ENCODE peak calls at places on chromosomes 4 and X, in seven cellular contexts. One of them, this sample, is unnamed.
A peak's percentile ranks its signal among the peaks of the same experiment; 100 is the strongest.

GRCh38 chr4:129092636-129093172 is 635 bp downstream of the SCLT1 start:
- DNase-seq in adrenal gland: no peak
- DNase-seq in body of pancreas: no peak
- DNase-seq in transverse colon: no peak
- DNase-seq in A549: no peak
- DNase-seq in HCT116: no peak
- DNase-seq in GM12878: no peak
- DNase-seq in this sample: no peak

GRCh38 chr4:48905363-48906015 is 1.1 kb downstream of the OCIAD2 start:
- DNase-seq in adrenal gland: no peak
- DNase-seq in body of pancreas: peak; percentile 44
- DNase-seq in transverse colon: peak; percentile 27
- DNase-seq in A549: peak; percentile 56
- DNase-seq in HCT116: no peak
- DNase-seq in GM12878: no peak
- DNase-seq in this sample: peak; percentile 46

GRCh38 chr4:40713798-40714197 is 36.0 kb upstream of the NSUN7 start:
- DNase-seq in adrenal gland: no peak
- DNase-seq in body of pancreas: no peak
- DNase-seq in transverse colon: no peak
- DNase-seq in A549: no peak
- DNase-seq in HCT116: no peak
- DNase-seq in GM12878: no peak
- DNase-seq in this sample: no peak

GRCh38 chr4:948936-949300 is 16.7 kb downstream of the TMEM175 start:
- DNase-seq in adrenal gland: peak; percentile 16
- DNase-seq in body of pancreas: no peak
- DNase-seq in transverse colon: no peak
- DNase-seq in A549: no peak
- DNase-seq in HCT116: no peak
- DNase-seq in GM12878: no peak
- DNase-seq in this sample: no peak

GRCh38 chrX:16484338-16484737 is 165.6 kb upstream of the S100G start:
- DNase-seq in adrenal gland: peak; percentile 23
- DNase-seq in body of pancreas: no peak
- DNase-seq in transverse colon: no peak
- DNase-seq in A549: peak; percentile 33
- DNase-seq in HCT116: peak; percentile 56
- DNase-seq in GM12878: no peak
- DNase-seq in this sample: no peak

GRCh38 chr4:57162499-57163019 is 52.4 kb upstream of the IGFBP7 start:
- DNase-seq in adrenal gland: no peak
- DNase-seq in body of pancreas: no peak
- DNase-seq in transverse colon: no peak
- DNase-seq in A549: no peak
- DNase-seq in HCT116: no peak
- DNase-seq in GM12878: no peak
- DNase-seq in this sample: no peak

GRCh38 chr4:10460313-10461047 is 3.3 kb upstream of the ZNF518B start:
- DNase-seq in adrenal gland: no peak
- DNase-seq in body of pancreas: no peak
- DNase-seq in transverse colon: no peak
- DNase-seq in A549: no peak
- DNase-seq in HCT116: no peak
- DNase-seq in GM12878: no peak
- DNase-seq in this sample: no peak

GRCh38 chr4:72397314-72397713 is 171.7 kb downstream of the ADAMTS3 start:
- DNase-seq in adrenal gland: peak; percentile 28
- DNase-seq in body of pancreas: no peak
- DNase-seq in transverse colon: no peak
- DNase-seq in A549: no peak
- DNase-seq in HCT116: no peak
- DNase-seq in GM12878: no peak
- DNase-seq in this sample: no peak

GRCh38 chr4:150960818-150961217 is 54.3 kb downstream of the LRBA start:
- DNase-seq in adrenal gland: no peak
- DNase-seq in body of pancreas: no peak
- DNase-seq in transverse colon: no peak
- DNase-seq in A549: peak; percentile 53
- DNase-seq in HCT116: no peak
- DNase-seq in GM12878: no peak
- DNase-seq in this sample: no peak

GRCh38 chr4:38583102-38583501 is 80.9 kb upstream of the KLF3 start:
- DNase-seq in adrenal gland: no peak
- DNase-seq in body of pancreas: no peak
- DNase-seq in transverse colon: no peak
- DNase-seq in A549: no peak
- DNase-seq in HCT116: no peak
- DNase-seq in GM12878: no peak
- DNase-seq in this sample: no peak

GRCh38 chrX:118179161-118179560 is 62.6 kb upstream of the KLHL13 start:
- DNase-seq in adrenal gland: no peak
- DNase-seq in body of pancreas: no peak
- DNase-seq in transverse colon: no peak
- DNase-seq in A549: no peak
- DNase-seq in HCT116: no peak
- DNase-seq in GM12878: no peak
- DNase-seq in this sample: no peak

GRCh38 chr4:2135083-2135482 is 76.0 kb downstream of the NAT8L start:
- DNase-seq in adrenal gland: no peak
- DNase-seq in body of pancreas: no peak
- DNase-seq in transverse colon: peak; percentile 15
- DNase-seq in A549: no peak
- DNase-seq in HCT116: no peak
- DNase-seq in GM12878: no peak
- DNase-seq in this sample: no peak

GRCh38 chr4:44578954-44579353 is 72.5 kb downstream of the YIPF7 start:
- DNase-seq in adrenal gland: no peak
- DNase-seq in body of pancreas: no peak
- DNase-seq in transverse colon: no peak
- DNase-seq in A549: no peak
- DNase-seq in HCT116: no peak
- DNase-seq in GM12878: no peak
- DNase-seq in this sample: no peak

GRCh38 chr4:93764647-93765246 is 63.8 kb upstream of the ATOH1 start:
- DNase-seq in adrenal gland: peak; percentile 36
- DNase-seq in body of pancreas: peak; percentile 17
- DNase-seq in transverse colon: no peak
- DNase-seq in A549: peak; percentile 40
- DNase-seq in HCT116: peak; percentile 40
- DNase-seq in GM12878: no peak
- DNase-seq in this sample: no peak

GRCh38 chr4:24924309-24924781 is 11.5 kb upstream of the CCDC149 start:
- DNase-seq in adrenal gland: no peak
- DNase-seq in body of pancreas: no peak
- DNase-seq in transverse colon: no peak
- DNase-seq in A549: no peak
- DNase-seq in HCT116: no peak
- DNase-seq in GM12878: no peak
- DNase-seq in this sample: no peak

GRCh38 chr4:184801781-184802180 is 24.0 kb downstream of the ACSL1 start:
- DNase-seq in adrenal gland: peak; percentile 13
- DNase-seq in body of pancreas: no peak
- DNase-seq in transverse colon: no peak
- DNase-seq in A549: no peak
- DNase-seq in HCT116: no peak
- DNase-seq in GM12878: no peak
- DNase-seq in this sample: no peak

GRCh38 chrX:153724252-153725038 is at the start of the genes ABCD1 and BCAP31:
- DNase-seq in adrenal gland: peak; percentile 89
- DNase-seq in body of pancreas: peak; percentile 89
- DNase-seq in transverse colon: peak; percentile 92
- DNase-seq in A549: peak; percentile 87
- DNase-seq in HCT116: peak; percentile 49
- DNase-seq in GM12878: peak; percentile 32
- DNase-seq in this sample: peak; percentile 95

GRCh38 chrX:153725832-153726285 is 1.2 kb downstream of the ABCD1 start:
- DNase-seq in adrenal gland: no peak
- DNase-seq in body of pancreas: no peak
- DNase-seq in transverse colon: no peak
- DNase-seq in A549: no peak
- DNase-seq in HCT116: no peak
- DNase-seq in GM12878: no peak
- DNase-seq in this sample: no peak

GRCh38 chrX:153725039-153725831 is 579 bp downstream of the ABCD1 start:
- DNase-seq in adrenal gland: peak; percentile 53
- DNase-seq in body of pancreas: peak; percentile 37
- DNase-seq in transverse colon: no peak
- DNase-seq in A549: no peak
- DNase-seq in HCT116: no peak
- DNase-seq in GM12878: no peak
- DNase-seq in this sample: no peak

GRCh38 chrX:153722704-153723350 is 1.4 kb downstream of the BCAP31 start:
- DNase-seq in adrenal gland: no peak
- DNase-seq in body of pancreas: peak; percentile 44
- DNase-seq in transverse colon: peak; percentile 24
- DNase-seq in A549: no peak
- DNase-seq in HCT116: no peak
- DNase-seq in GM12878: no peak
- DNase-seq in this sample: no peak

DNA sequence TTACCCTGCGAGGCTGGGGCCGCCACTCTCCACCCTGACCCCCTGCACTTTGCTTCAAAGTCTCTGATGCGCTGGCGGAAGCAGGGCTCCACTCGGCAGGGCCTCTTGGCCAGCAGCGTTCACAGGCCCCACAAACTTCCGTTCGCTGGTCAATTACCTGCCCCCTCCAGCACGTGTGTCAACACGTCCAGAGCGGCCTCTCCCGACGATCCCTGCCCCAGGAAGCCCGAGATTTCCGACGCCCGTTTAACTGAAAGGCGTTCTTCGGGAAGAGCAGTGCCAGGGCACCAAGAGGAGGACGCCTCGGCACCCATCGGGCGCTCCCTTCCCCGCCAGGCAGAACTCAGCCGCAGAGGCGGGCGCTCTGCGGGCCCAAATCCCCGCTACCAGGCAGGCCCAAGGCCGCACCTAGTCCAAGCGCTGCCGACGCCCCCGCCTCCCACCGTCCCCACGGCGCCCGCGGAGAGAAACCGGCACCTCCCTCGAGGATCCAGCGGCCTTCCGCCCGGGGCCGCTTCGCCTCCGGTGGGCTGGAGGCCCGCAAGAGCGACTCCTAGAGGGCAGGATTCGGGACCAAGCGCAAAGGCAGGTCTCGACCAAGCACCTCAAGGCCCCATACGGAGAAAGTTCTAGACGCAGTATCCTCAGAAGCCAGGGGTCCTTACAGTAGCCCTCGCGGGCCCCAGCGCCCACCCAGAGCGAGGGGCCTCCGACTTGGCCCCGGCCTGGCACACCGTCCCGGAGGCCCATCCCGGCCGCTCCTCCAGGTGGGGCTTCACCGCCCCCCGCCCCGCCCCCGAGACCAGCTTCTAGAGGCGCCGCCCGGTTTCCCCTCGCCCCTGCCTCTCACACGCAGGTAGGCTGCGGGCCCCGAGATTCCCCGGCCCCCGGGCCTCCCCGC is 586 bp downstream of the BCAP31 start:
- DNase-seq in adrenal gland: no peak
- DNase-seq in body of pancreas: peak; percentile 42
- DNase-seq in transverse colon: peak; percentile 55
- DNase-seq in A549: peak; percentile 73
- DNase-seq in HCT116: no peak
- DNase-seq in GM12878: no peak
- DNase-seq in this sample: peak; percentile 70
- TF ChIP-seq CTCF in adrenal gland: no peak
- TF ChIP-seq CTCF in body of pancreas: no peak
- TF ChIP-seq CTCF in transverse colon: no peak
- TF ChIP-seq CTCF in A549: peak; percentile 55
- TF ChIP-seq CTCF in HCT116: no peak
- TF ChIP-seq CTCF in GM12878: peak; percentile 48
- TF ChIP-seq CTCF in this sample: peak; percentile 19

GRCh38 chrX:53813663-53814440 is 127.3 kb upstream of the HUWE1 start:
- DNase-seq in adrenal gland: no peak
- DNase-seq in body of pancreas: no peak
- DNase-seq in transverse colon: no peak
- DNase-seq in A549: no peak
- DNase-seq in HCT116: no peak
- DNase-seq in GM12878: no peak
- DNase-seq in this sample: no peak
- TF ChIP-seq POLR2A in adrenal gland: no peak
- TF ChIP-seq POLR2A in body of pancreas: no peak
- TF ChIP-seq POLR2A in transverse colon: no peak
- TF ChIP-seq POLR2A in A549: no peak
- TF ChIP-seq POLR2A in HCT116: no peak
- TF ChIP-seq POLR2A in GM12878: no peak
- TF ChIP-seq POLR2A in this sample: no peak

GRCh38 chr4:140116442-140117104 is 37.4 kb downstream of the MAML3 start:
- DNase-seq in adrenal gland: no peak
- DNase-seq in body of pancreas: no peak
- DNase-seq in transverse colon: no peak
- DNase-seq in A549: peak; percentile 48
- DNase-seq in HCT116: no peak
- DNase-seq in GM12878: no peak
- DNase-seq in this sample: no peak

GRCh38 chr4:140118931-140119640 is 34.9 kb downstream of the MAML3 start:
- DNase-seq in adrenal gland: no peak
- DNase-seq in body of pancreas: no peak
- DNase-seq in transverse colon: no peak
- DNase-seq in A549: no peak
- DNase-seq in HCT116: no peak
- DNase-seq in GM12878: no peak
- DNase-seq in this sample: no peak

GRCh38 chr4:140113653-140114052 is 40.3 kb downstream of the MAML3 start:
- DNase-seq in adrenal gland: no peak
- DNase-seq in body of pancreas: no peak
- DNase-seq in transverse colon: no peak
- DNase-seq in A549: no peak
- DNase-seq in HCT116: no peak
- DNase-seq in GM12878: no peak
- DNase-seq in this sample: no peak

GRCh38 chr4:140115140-140115539 is 38.8 kb downstream of the MAML3 start:
- DNase-seq in adrenal gland: no peak
- DNase-seq in body of pancreas: no peak
- DNase-seq in transverse colon: no peak
- DNase-seq in A549: no peak
- DNase-seq in HCT116: no peak
- DNase-seq in GM12878: no peak
- DNase-seq in this sample: no peak

GRCh38 chr4:140117946-140118345 is 36.0 kb downstream of the MAML3 start:
- DNase-seq in adrenal gland: no peak
- DNase-seq in body of pancreas: no peak
- DNase-seq in transverse colon: no peak
- DNase-seq in A549: no peak
- DNase-seq in HCT116: no peak
- DNase-seq in GM12878: no peak
- DNase-seq in this sample: no peak
- H3K4me3 ChIP-seq in adrenal gland: no peak overlapping the region
- H3K4me3 ChIP-seq in body of pancreas: no peak overlapping the region
- H3K4me3 ChIP-seq in transverse colon: no peak overlapping the region
- H3K4me3 ChIP-seq in A549: no peak overlapping the region
- H3K4me3 ChIP-seq in HCT116: no peak overlapping the region
- H3K4me3 ChIP-seq in GM12878: no peak overlapping the region
- H3K4me3 ChIP-seq in this sample: no peak overlapping the region

GRCh38 chr4:168674077-168674747 is 177.4 kb downstream of the PALLD start:
- DNase-seq in adrenal gland: no peak
- DNase-seq in body of pancreas: no peak
- DNase-seq in transverse colon: no peak
- DNase-seq in A549: peak; percentile 18
- DNase-seq in HCT116: no peak
- DNase-seq in GM12878: no peak
- DNase-seq in this sample: no peak
- TF ChIP-seq CTCF in adrenal gland: no peak
- TF ChIP-seq CTCF in body of pancreas: no peak
- TF ChIP-seq CTCF in transverse colon: no peak
- TF ChIP-seq CTCF in A549: no peak
- TF ChIP-seq CTCF in HCT116: no peak
- TF ChIP-seq CTCF in GM12878: no peak
- TF ChIP-seq CTCF in this sample: no peak